ENCODE peak calls at places on chromosomes 7 and 10, in four cellular contexts. One of them, this sample, is unnamed.
A peak's percentile ranks its signal among the peaks of the same experiment; 100 is the strongest.

GRCh38 chr10:89327803-89328441 is at the start of gene IFIT3:
- DNase-seq in B cell: peak; percentile 43
- DNase-seq in CD8-positive, alpha-beta T cell: no peak
- DNase-seq in GM20000: peak; percentile 27
- DNase-seq in this sample: no peak

GRCh38 chr7:106216517-106217088 is 68.2 kb downstream of the NAMPT start:
- DNase-seq in B cell: no peak
- DNase-seq in CD8-positive, alpha-beta T cell: no peak
- DNase-seq in GM20000: no peak
- DNase-seq in this sample: no peak

GRCh38 chr10:13475124-13475523 is 53.7 kb downstream of the BEND7 start:
- DNase-seq in B cell: no peak
- DNase-seq in CD8-positive, alpha-beta T cell: no peak
- DNase-seq in GM20000: no peak
- DNase-seq in this sample: no peak

GRCh38 chr7:86991844-86992243 is 67.6 kb downstream of the ELAPOR2 start:
- DNase-seq in B cell: no peak
- DNase-seq in GM20000: no peak
- DNase-seq in CD8-positive, alpha-beta T cell: no peak
- DNase-seq in this sample: no peak

GRCh38 chr10:79941146-79941545 is 7.8 kb downstream of the SFTPD start:
- DNase-seq in B cell: no peak
- DNase-seq in CD8-positive, alpha-beta T cell: peak; percentile 40
- DNase-seq in GM20000: no peak
- DNase-seq in this sample: no peak

GRCh38 chr10:118764195-118764594 is 9.4 kb upstream of the CACUL1 start:
- DNase-seq in GM20000: no peak
- DNase-seq in CD8-positive, alpha-beta T cell: no peak
- DNase-seq in B cell: no peak
- DNase-seq in this sample: no peak

GRCh38 chr7:106704000-106704840 is 43.3 kb upstream of the CCDC71L start:
- DNase-seq in B cell: peak; percentile 30
- DNase-seq in GM20000: peak; percentile 7
- DNase-seq in CD8-positive, alpha-beta T cell: peak; percentile 50
- DNase-seq in this sample: no peak

GRCh38 chr10:84739641-84740040 is 411.3 kb downstream of the CCSER2 start:
- DNase-seq in CD8-positive, alpha-beta T cell: no peak
- DNase-seq in B cell: no peak
- DNase-seq in GM20000: no peak
- DNase-seq in this sample: no peak

GRCh38 chr7:24879281-24879680 is 100.7 kb downstream of the OSBPL3 start:
- DNase-seq in B cell: no peak
- DNase-seq in GM20000: no peak
- DNase-seq in CD8-positive, alpha-beta T cell: no peak
- DNase-seq in this sample: no peak

GRCh38 chr10:22649977-22650376 is 64.4 kb downstream of the PIP4K2A start:
- DNase-seq in CD8-positive, alpha-beta T cell: no peak
- DNase-seq in GM20000: no peak
- DNase-seq in B cell: no peak
- DNase-seq in this sample: no peak

GRCh38 chr7:682810-683209 is 43.7 kb upstream of the DNAAF5 start:
- DNase-seq in B cell: no peak
- DNase-seq in CD8-positive, alpha-beta T cell: no peak
- DNase-seq in GM20000: no peak
- DNase-seq in this sample: no peak

GRCh38 chr7:132092106-132092505 is 484.2 kb downstream of the PLXNA4 start:
- DNase-seq in CD8-positive, alpha-beta T cell: no peak
- DNase-seq in B cell: no peak
- DNase-seq in GM20000: no peak
- DNase-seq in this sample: no peak

DNA sequence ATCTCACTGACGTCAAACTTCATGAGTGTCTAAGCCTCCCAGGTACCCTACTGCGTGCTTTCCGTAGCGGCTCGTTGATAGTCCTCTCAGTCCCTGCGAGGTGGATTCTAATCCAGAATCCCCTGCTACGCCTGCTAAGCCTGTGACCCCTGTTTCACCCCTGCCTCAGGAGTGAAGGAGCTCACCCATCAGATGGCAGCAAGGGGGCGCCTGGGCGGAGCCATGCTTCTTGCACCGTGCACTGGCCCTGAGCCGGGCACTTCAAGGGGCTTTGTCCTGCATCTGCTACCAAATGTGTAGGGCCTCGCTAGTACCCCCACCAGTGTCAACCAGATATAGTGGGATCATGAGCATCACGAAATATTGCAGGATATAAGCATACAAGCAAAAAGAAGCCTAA is 918 bp upstream of the STRA8 start:
- DNase-seq in B cell: no peak
- DNase-seq in GM20000: no peak
- DNase-seq in CD8-positive, alpha-beta T cell: peak; percentile 35
- DNase-seq in this sample: no peak
- TF ChIP-seq CTCF in B cell: no peak
- TF ChIP-seq CTCF in GM20000: no peak
- TF ChIP-seq CTCF in CD8-positive, alpha-beta T cell: no peak
- TF ChIP-seq CTCF in this sample: peak; percentile 39

DNA sequence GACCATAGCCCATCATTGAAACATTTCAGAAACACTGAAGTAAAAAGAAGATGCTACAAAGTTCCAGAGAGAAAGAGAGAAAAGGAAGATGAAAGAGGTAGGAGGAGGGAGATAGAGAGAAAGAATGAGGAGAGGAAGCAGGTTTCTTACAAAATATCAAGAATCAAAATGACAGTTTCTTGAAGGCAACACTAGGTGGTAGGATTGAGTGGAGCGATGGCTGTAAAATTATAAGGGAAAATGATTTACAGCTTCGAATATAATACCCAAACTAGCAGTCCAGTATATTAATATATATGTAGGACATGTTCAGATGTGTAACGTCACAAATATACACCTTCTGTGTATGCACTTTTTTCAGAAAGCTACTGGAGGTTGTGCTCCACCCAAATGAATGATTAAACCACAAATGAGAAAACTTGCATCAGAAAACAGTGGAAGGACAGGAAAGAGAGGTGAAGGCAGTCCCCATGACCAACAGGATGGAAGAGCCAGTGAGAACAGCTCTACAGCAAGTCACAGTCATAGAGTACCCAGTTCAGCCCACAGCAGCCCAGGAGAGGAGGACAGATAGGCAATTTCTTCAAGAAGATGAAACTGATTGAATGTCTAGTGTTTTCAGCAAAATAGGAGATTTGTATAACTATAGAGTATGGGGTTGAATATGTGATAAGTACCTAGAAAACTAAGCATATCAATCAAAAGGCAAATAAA is 151.5 kb upstream of the TARP start:
- DNase-seq in CD8-positive, alpha-beta T cell: no peak
- DNase-seq in GM20000: no peak
- DNase-seq in B cell: no peak
- DNase-seq in this sample: no peak
- TF ChIP-seq CTCF in CD8-positive, alpha-beta T cell: no peak
- TF ChIP-seq CTCF in GM20000: no peak
- TF ChIP-seq CTCF in B cell: no peak
- TF ChIP-seq CTCF in this sample: no peak

DNA sequence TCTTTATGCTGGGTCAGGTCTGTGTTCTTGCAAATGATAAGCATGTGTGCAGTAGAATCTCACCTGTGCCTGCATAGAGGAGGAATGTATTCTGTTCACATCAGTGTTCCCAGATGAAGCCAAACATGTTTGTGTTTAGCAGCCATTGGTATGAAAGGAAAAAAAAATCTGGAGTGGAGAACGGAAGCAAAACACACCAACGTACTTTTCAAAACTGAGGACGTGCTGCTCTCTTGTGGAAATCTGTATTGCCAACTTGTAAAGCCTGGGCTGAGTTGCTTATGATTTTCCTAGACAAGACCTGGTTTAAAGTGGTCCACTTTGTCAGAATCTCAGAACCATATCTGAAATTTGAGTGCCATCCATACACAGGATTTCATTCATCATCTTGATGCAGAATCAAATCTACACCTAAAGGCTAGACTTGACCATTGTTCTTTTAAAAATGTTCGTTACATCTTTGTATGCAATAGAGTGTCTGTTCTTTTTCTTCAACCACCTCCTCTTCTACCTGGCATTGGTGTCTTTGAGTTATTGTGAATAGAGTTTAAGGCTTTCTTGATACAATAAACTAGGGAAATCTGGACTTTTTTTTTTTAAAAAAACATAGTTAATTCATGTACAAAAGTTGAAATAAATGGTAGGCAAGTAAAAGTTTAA is 367.7 kb downstream of the PHF14 start:
- DNase-seq in B cell: no peak
- DNase-seq in GM20000: no peak
- DNase-seq in CD8-positive, alpha-beta T cell: no peak
- DNase-seq in this sample: no peak
- TF ChIP-seq CTCF in B cell: no peak
- TF ChIP-seq CTCF in GM20000: no peak
- TF ChIP-seq CTCF in CD8-positive, alpha-beta T cell: no peak
- TF ChIP-seq CTCF in this sample: peak; percentile 47

GRCh38 chr10:36042135-36042534 is 400.0 kb upstream of the FZD8 start:
- DNase-seq in GM20000: no peak
- DNase-seq in CD8-positive, alpha-beta T cell: no peak
- DNase-seq in B cell: no peak
- DNase-seq in this sample: no peak
- TF ChIP-seq CTCF in GM20000: no peak
- TF ChIP-seq CTCF in CD8-positive, alpha-beta T cell: no peak
- TF ChIP-seq CTCF in B cell: no peak
- TF ChIP-seq CTCF in this sample: no peak

GRCh38 chr10:68895041-68895440 is 6.1 kb upstream of the DDX50 start:
- DNase-seq in B cell: no peak
- DNase-seq in GM20000: no peak
- DNase-seq in CD8-positive, alpha-beta T cell: no peak
- DNase-seq in this sample: no peak
- TF ChIP-seq CTCF in B cell: no peak
- TF ChIP-seq CTCF in GM20000: no peak
- TF ChIP-seq CTCF in CD8-positive, alpha-beta T cell: no peak
- TF ChIP-seq CTCF in this sample: no peak

DNA sequence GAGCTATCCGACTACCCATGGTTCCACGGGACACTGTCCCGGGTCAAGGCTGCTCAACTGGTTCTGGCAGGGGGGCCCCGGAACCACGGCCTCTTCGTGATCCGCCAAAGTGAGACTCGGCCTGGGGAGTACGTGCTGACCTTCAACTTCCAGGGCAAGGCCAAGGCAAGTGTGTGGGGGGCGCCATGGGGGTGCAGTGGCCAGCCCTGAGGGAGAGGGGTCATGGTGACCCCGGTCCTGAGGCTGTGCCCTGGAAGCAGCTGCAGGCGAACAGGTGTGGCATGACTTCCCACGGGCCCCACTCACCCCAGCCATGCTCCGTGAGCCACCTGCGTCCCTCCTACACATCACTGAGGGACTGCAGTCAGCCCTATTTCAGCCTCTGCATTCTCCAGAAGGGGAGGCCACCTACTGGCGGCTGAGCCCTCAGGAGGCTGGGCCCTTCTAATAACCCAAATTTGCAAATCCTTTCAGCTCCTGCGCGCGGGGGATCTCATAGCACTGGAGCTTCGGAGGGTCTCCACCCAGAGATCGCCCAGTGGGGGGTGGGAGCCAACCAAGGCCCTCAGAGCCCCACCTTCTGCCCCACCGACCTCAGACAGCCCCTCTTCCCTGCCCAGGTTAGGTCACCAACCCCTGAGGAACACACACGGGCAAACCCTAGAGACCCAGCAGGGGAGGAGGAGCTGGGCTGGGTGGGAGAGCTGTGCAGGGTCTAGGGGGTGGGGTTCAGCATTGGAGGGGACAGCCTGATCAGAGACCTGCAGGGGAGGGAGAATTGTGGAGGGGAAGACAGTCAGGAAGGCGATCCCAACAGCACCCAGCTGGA is 30.8 kb downstream of the SH2B2 start:
- DNase-seq in B cell: no peak
- DNase-seq in GM20000: no peak
- DNase-seq in CD8-positive, alpha-beta T cell: no peak
- DNase-seq in this sample: no peak
- TF ChIP-seq CTCF in B cell: no peak
- TF ChIP-seq CTCF in GM20000: no peak
- TF ChIP-seq CTCF in CD8-positive, alpha-beta T cell: no peak
- TF ChIP-seq CTCF in this sample: peak; percentile 13

GRCh38 chr7:83934118-83934734 is 260.4 kb downstream of the SEMA3A start:
- DNase-seq in CD8-positive, alpha-beta T cell: no peak
- DNase-seq in GM20000: no peak
- DNase-seq in B cell: no peak
- DNase-seq in this sample: no peak
- TF ChIP-seq CTCF in CD8-positive, alpha-beta T cell: no peak
- TF ChIP-seq CTCF in GM20000: no peak
- TF ChIP-seq CTCF in B cell: no peak
- TF ChIP-seq CTCF in this sample: no peak

GRCh38 chr7:140005754-140006503 is 56.8 kb downstream of the PARP12 start:
- DNase-seq in B cell: no peak
- DNase-seq in GM20000: peak; percentile 30
- DNase-seq in CD8-positive, alpha-beta T cell: no peak
- DNase-seq in this sample: no peak
- TF ChIP-seq CTCF in B cell: no peak
- TF ChIP-seq CTCF in GM20000: peak; percentile 31
- TF ChIP-seq CTCF in CD8-positive, alpha-beta T cell: no peak
- TF ChIP-seq CTCF in this sample: no peak

DNA sequence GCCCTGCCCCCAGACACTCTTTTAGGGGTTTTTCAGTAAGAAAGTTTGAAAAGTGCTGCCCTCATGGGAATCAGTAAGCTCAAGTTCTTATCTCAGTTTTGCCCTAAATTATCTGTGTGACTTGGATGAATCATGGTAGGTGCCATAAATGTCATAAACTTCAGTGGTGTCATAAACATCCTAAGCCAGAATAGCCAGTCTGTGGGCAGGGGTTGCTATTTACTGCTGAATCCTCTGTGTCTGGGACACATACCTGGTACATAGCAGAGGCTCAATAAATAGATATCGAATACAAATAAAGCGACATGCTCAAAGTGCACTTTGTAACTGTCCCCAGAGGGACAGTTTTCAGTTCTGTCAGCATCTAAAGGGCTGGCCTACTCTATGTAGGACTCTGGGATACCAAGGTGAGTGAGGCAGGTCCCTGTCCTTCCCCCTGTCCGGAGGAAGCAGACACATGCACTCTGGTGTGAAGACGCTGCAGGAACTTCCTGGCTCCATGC is 502.1 kb downstream of the RPS24 start:
- DNase-seq in CD8-positive, alpha-beta T cell: no peak
- DNase-seq in GM20000: no peak
- DNase-seq in B cell: no peak
- DNase-seq in this sample: no peak
- TF ChIP-seq CTCF in CD8-positive, alpha-beta T cell: no peak
- TF ChIP-seq CTCF in GM20000: no peak
- TF ChIP-seq CTCF in B cell: no peak
- TF ChIP-seq CTCF in this sample: no peak

This sample was measured in GM12864.